ENCODE peak calls at places on chromosomes 4 and X, in six cellular contexts. T is GM23338, Q is H1, W is K562, D is GM12878, E is HepG2. O is an unnamed sample.

GRCh38 chrX:75158054-75158453 is 2.0 kb upstream of the ABCB7 start:
- DNase-seq in T (no peak), Q (no peak), W (no peak), D (no peak), E (no peak), O (no peak)

GRCh38 chrX:39874202-39874816 is 223.4 kb downstream of the BCOR start:
- DNase-seq in T (no peak), Q (no peak), W (no peak), D (peak; percentile 91), E (no peak), O (no peak)

GRCh38 chrX:41412261-41413167 is 34.6 kb upstream of the NYX start:
- DNase-seq in T (peak; percentile 4), Q (no peak), W (no peak), D (no peak), E (peak; percentile 39), O (no peak)

GRCh38 chr4:105637409-105638258 is 70.9 kb downstream of the INTS12 start:
- DNase-seq in T (no peak), Q (no peak), W (no peak), D (peak; percentile 45), E (peak; percentile 4), O (no peak)

GRCh38 chrX:46873746-46874145 is 36.9 kb downstream of the RP2 start:
- DNase-seq in T (peak; percentile 18), Q (no peak), W (no peak), D (no peak), E (no peak), O (no peak)

GRCh38 chr4:81426770-81427604 is 44.7 kb downstream of the RASGEF1B start:
- DNase-seq in T (peak; percentile 65), Q (no peak), W (no peak), D (no peak), E (no peak), O (no peak)

GRCh38 chrX:137234651-137235402 is 201.0 kb upstream of the GPR101 start:
- DNase-seq in T (no peak), Q (no peak), W (no peak), D (no peak), E (no peak), O (no peak)

GRCh38 chrX:9189286-9189685 is 155.4 kb upstream of the FAM9B start:
- DNase-seq in T (no peak), Q (no peak), W (no peak), D (no peak), E (no peak), O (no peak)

GRCh38 chrX:103063918-103064434 is at the start of gene BEX1:
- DNase-seq in T (peak; percentile 80), Q (peak; percentile 64), W (no peak), D (no peak), E (peak; percentile 35), O (peak; percentile 68)

GRCh38 chrX:39894626-39895025 is 203.1 kb downstream of the BCOR start:
- DNase-seq in T (no peak), Q (no peak), W (no peak), D (no peak), E (no peak), O (no peak)

GRCh38 chr4:4377683-4378082 is 9.2 kb upstream of the NSG1 start:
- DNase-seq in T (no peak), Q (no peak), W (no peak), D (no peak), E (no peak), O (no peak)

GRCh38 chrX:8913665-8914409 is 112.7 kb upstream of the FAM9A start:
- DNase-seq in T (no peak), Q (no peak), W (no peak), D (no peak), E (no peak), O (no peak)

GRCh38 chr4:1530356-1530755 is 124.1 kb upstream of the NKX1-1 start:
- DNase-seq in T (no peak), Q (no peak), W (no peak), D (no peak), E (no peak), O (no peak)

GRCh38 chr4:139163806-139164206 is 13.2 kb downstream of the ELF2 start:
- DNase-seq in T (no peak), Q (no peak), W (no peak), D (no peak), E (no peak), O (no peak)
- TF ChIP-seq CREB1 in T (no peak), Q (no peak), W (no peak), D (no peak), E (no peak), O (no peak)

GRCh38 chr4:138643827-138644226 is 371.8 kb upstream of the NOCT start:
- DNase-seq in T (no peak), Q (no peak), W (no peak), D (no peak), E (no peak), O (no peak)

GRCh38 chr4:138645289-138645688 is 370.3 kb upstream of the NOCT start:
- DNase-seq in T (no peak), Q (no peak), W (no peak), D (no peak), E (no peak), O (no peak)

GRCh38 chr4:138646383-138646782 is 369.2 kb upstream of the NOCT start:
- DNase-seq in T (no peak), Q (no peak), W (no peak), D (no peak), E (no peak), O (no peak)

GRCh38 chr4:138644322-138644721 is 371.3 kb upstream of the NOCT start:
- DNase-seq in T (no peak), Q (no peak), W (no peak), D (no peak), E (no peak), O (no peak)

DNA sequence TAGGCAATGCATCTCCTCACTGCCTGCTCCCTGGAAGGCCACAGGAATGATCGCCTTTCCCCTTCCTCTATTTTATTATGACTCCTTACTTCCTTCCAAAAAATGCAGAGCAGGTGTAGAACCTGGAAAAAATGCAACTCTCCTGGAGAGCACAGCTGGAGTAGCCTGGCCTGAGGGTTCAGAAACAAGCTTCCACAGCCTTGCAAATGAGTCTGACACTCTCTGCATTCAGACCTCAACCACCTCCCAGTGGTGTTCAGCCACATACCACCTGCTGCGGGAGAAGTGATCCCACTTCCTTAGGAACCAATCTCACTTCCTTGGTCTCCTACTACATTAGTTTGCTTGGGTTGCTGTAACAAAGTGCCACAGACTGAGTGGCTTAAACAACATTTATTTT is 368.1 kb upstream of the NOCT start:
- DNase-seq in T (peak; percentile 33), Q (no peak), W (no peak), D (no peak), E (no peak), O (peak; percentile 53)
- TF ChIP-seq CREB1 in T (no peak), Q (no peak), W (no peak), D (no peak), E (no peak), O (no peak)

DNA sequence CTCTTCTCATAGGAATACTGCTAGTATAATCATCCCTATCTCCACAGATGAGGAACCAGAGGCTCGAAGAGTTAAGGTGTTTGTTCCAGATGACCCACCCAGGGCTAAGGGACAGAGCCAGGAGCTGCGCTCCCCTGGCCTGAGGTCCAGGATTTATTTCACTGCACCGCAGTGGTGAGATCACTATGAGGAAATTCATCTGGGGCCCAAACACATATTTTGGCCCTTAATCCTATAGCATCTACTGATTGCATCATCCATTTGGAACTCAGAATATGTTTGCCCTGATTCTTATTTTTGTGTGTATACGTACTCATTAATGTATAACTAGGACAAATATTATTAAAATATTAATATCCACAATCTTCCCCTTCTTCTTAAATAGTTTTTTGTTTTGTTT is 100.1 kb upstream of the RBPJ start:
- DNase-seq in T (no peak), Q (no peak), W (no peak), D (no peak), E (no peak), O (no peak)
- TF ChIP-seq CREB1 in T (no peak), Q (no peak), W (no peak), D (no peak), E (no peak), O (no peak)

GRCh38 chr4:38924266-38924827 is 56.7 kb downstream of the FAM114A1 start:
- DNase-seq in T (no peak), Q (no peak), W (no peak), D (no peak), E (no peak), O (no peak)

GRCh38 chr4:38923746-38924145 is 56.1 kb downstream of the FAM114A1 start:
- DNase-seq in T (no peak), Q (no peak), W (no peak), D (no peak), E (no peak), O (no peak)

GRCh38 chr4:38926917-38927316 is 59.3 kb downstream of the FAM114A1 start:
- DNase-seq in T (no peak), Q (no peak), W (no peak), D (no peak), E (no peak), O (no peak)

GRCh38 chr4:38928886-38929285 is 61.3 kb downstream of the FAM114A1 start:
- DNase-seq in T (no peak), Q (no peak), W (no peak), D (no peak), E (no peak), O (no peak)

GRCh38 chr4:38925492-38926418 is 58.1 kb downstream of the FAM114A1 start:
- DNase-seq in T (no peak), Q (no peak), W (no peak), D (no peak), E (no peak), O (no peak)
- TF ChIP-seq CREB1 in T (no peak), Q (no peak), W (no peak), D (no peak), E (no peak), O (no peak)

DNA sequence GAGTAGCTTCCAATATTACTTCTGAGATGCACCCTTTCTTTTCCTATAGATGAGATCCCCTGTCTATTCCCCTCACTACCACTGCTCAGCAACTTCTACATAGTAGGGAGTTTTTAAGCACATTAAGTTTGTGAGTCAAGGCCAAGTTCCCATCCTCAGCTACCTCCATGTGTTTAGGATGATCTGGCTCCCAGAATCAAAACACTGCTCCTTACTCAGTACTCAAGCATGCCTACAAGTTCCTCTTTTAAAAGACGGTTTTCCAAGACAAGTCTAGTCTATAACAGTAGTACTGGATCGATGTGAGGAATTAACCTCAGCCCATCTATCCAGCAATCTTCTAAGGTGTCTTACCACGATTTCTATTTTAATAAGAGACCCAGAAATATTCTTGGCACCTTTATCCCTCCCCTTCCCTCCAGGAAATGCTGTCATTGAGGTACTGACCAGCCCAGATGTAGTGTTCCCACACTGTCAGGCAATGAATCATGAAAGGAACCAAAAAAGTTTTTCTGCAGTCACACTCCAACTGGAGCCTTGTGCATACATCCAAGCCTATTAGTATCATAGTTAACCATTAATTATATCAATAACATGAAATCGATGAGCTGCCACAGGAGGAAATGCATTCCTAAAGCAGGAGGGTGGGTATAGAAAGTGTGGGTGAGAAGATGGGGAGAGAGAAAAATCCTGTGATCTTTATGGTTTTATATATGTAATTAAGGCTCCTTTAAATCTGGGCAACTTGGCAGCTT is 29.6 kb downstream of the AREG start:
- DNase-seq in T (no peak), Q (no peak), W (no peak), D (no peak), E (no peak), O (no peak)
- TF ChIP-seq CREB1 in T (no peak), Q (no peak), W (no peak), D (no peak), E (no peak), O (no peak)

DNA sequence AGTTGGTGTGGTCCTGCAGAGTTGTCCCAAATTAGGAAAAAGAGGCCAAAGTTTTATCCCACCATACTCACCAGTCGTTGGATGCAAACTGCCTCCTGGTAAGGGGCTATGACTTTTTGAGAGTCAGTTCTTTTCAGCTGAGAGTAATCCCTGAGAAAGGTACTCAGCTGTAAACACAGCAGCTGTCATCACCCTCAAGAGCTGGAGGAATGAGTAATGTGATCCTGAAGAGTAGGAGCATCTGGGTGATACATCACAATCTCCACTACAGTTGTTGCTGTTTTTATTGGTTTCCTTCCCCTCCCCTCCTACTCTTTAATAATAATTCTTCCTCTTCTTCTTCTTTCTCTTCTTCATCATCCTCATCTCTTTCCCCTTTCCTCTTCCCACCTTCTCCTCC is 5.7 kb downstream of the MAGEE1 start:
- DNase-seq in T (no peak), Q (no peak), W (no peak), D (no peak), E (no peak), O (no peak)
- TF ChIP-seq CREB1 in T (no peak), Q (no peak), W (no peak), D (no peak), E (no peak), O (no peak)

O was measured in WTC11.